ENCODE peak calls at places on chromosome 11, in four cellular contexts. A, K, N and B are unnamed samples.

GRCh38 chr11:86291466-86292262 is 10.4 kb upstream of the HIKESHI start:
- DNase-seq in A (peak), K (peak), N (peak), B (peak)

GRCh38 chr11:58923300-58923788 is 15.9 kb upstream of the GLYATL1 start:
- DNase-seq in A (peak), K (no peak), N (peak), B (peak)

GRCh38 chr11:66242085-66242765 is 26.2 kb upstream of the RAB1B start:
- DNase-seq in A (no peak), K (no peak), N (no peak), B (no peak)

GRCh38 chr11:128713595-128713994 is 19.7 kb downstream of the FLI1 start:
- DNase-seq in A (no peak), K (no peak), N (no peak), B (no peak)

GRCh38 chr11:70620510-70621184 is 222.3 kb downstream of the CTTN start:
- DNase-seq in A (no peak), K (no peak), N (no peak), B (no peak)

GRCh38 chr11:132422725-132423124 is 1052.3 kb downstream of the NTM start:
- DNase-seq in A (no peak), K (no peak), N (no peak), B (no peak)

GRCh38 chr11:45260047-45260446 is 26.1 kb downstream of the SYT13 start:
- DNase-seq in A (no peak), K (no peak), N (no peak), B (no peak)

GRCh38 chr11:208917-209260 is 1.4 kb downstream of the RIC8A start:
- DNase-seq in A (no peak), K (no peak), N (no peak), B (no peak)

GRCh38 chr11:75946531-75947530 is 131.8 kb downstream of the UVRAG start:
- DNase-seq in A (peak), K (peak), N (no peak), B (no peak)

GRCh38 chr11:14258177-14258935 is 100.6 kb downstream of the RRAS2 start:
- DNase-seq in A (peak), K (no peak), N (no peak), B (peak)

GRCh38 chr11:111920908-111921307 is 2.2 kb downstream of the C11orf52 start:
- DNase-seq in A (no peak), K (no peak), N (no peak), B (no peak)

GRCh38 chr11:18313985-18314763 is 7.8 kb downstream of the HPS5 start:
- DNase-seq in A (peak), K (peak), N (no peak), B (no peak)

GRCh38 chr11:129614256-129614944 is 201.2 kb upstream of the TMEM45B start:
- DNase-seq in A (no peak), K (no peak), N (no peak), B (no peak)

GRCh38 chr11:124724854-124725718 is 14.7 kb upstream of the NRGN start:
- DNase-seq in A (no peak), K (no peak), N (peak), B (no peak)

GRCh38 chr11:94563176-94563847 is 3.9 kb upstream of the PIWIL4 start:
- DNase-seq in A (peak), K (peak), N (no peak), B (peak)

GRCh38 chr11:104852811-104853210 is 45.4 kb downstream of the CASP12 start:
- DNase-seq in A (peak), K (no peak), N (no peak), B (no peak)

GRCh38 chr11:15993360-15993759 is 363.0 kb downstream of the SOX6 start:
- DNase-seq in A (no peak), K (no peak), N (no peak), B (no peak)

GRCh38 chr11:13745165-13745564 is 76.7 kb downstream of the FAR1 start:
- DNase-seq in A (no peak), K (no peak), N (no peak), B (no peak)

GRCh38 chr11:105153392-105153791 is 13.8 kb upstream of the CARD18 start:
- DNase-seq in A (peak), K (no peak), N (no peak), B (no peak)

GRCh38 chr11:131423715-131424114 is 53.3 kb downstream of the NTM start:
- DNase-seq in A (no peak), K (no peak), N (no peak), B (peak)

GRCh38 chr11:93738647-93739081 is 2.6 kb downstream of the TAF1D start:
- DNase-seq in A (no peak), K (no peak), N (no peak), B (no peak)

GRCh38 chr11:36454551-36454950 is 55.5 kb downstream of the TRAF6 start:
- DNase-seq in A (no peak), K (no peak), N (no peak), B (no peak)

GRCh38 chr11:131579932-131580387 is 209.5 kb downstream of the NTM start:
- DNase-seq in A (peak), K (peak), N (peak), B (peak)

GRCh38 chr11:102345923-102346322 is 1.1 kb upstream of the BIRC2 start:
- DNase-seq in A (peak), K (no peak), N (no peak), B (peak)

GRCh38 chr11:112334381-112334780 is 73.7 kb upstream of the PLET1 start:
- DNase-seq in A (no peak), K (no peak), N (no peak), B (no peak)

GRCh38 chr11:119684361-119685072 is 44.5 kb downstream of the NECTIN1 start:
- DNase-seq in A (peak), K (no peak), N (no peak), B (peak)

GRCh38 chr11:8722156-8722555 is 39.6 kb downstream of the RPL27A start:
- DNase-seq in A (peak), K (no peak), N (no peak), B (peak)

GRCh38 chr11:11555228-11555627 is 66.6 kb downstream of the GALNT18 start:
- DNase-seq in A (no peak), K (no peak), N (no peak), B (no peak)

GRCh38 chr11:85663781-85664560 is 958 bp downstream of the CREBZF start:
- DNase-seq in A (peak), K (no peak), N (peak), B (peak)

GRCh38 chr11:76638267-76639197 is 32.0 kb downstream of the LRRC32 start:
- DNase-seq in A (no peak), K (no peak), N (no peak), B (no peak)

GRCh38 chr11:123239371-123240150 is 44.5 kb upstream of the CLMP start:
- DNase-seq in A (no peak), K (no peak), N (no peak), B (no peak)

GRCh38 chr11:114232400-114233070 is 63.7 kb upstream of the NNMT start:
- DNase-seq in A (no peak), K (no peak), N (no peak), B (no peak)

GRCh38 chr11:72947229-72947628 is 133.0 kb downstream of the ATG16L2 start:
- DNase-seq in A (no peak), K (no peak), N (no peak), B (peak)

GRCh38 chr11:104043678-104044239 is 7.3 kb downstream of the DDI1 start:
- DNase-seq in A (peak), K (peak), N (no peak), B (no peak)

GRCh38 chr11:126833020-126833419 is 167.6 kb downstream of the KIRREL3 start:
- DNase-seq in A (no peak), K (no peak), N (no peak), B (no peak)

GRCh38 chr11:111399187-111400031 is 20.3 kb upstream of the POU2AF1 start:
- DNase-seq in A (no peak), K (no peak), N (no peak), B (no peak)

GRCh38 chr11:73347067-73347466 is 29.1 kb upstream of the RELT start:
- DNase-seq in A (no peak), K (no peak), N (no peak), B (no peak)